ENCODE peak calls at places on chromosome 17, in six cellular contexts. H is heart left ventricle, X is adrenal gland, R is ovary, U is K562, Q is Peyer's patch. O is an unnamed sample. For H3K36me3, the result is how much of the 10 kb centered on the place peaks cover.

GRCh38 chr17:35099929-35100328 is 19.7 kb downstream of the RAD51D start:
- DNase-seq in X (no peak), R (no peak), H (no peak), Q (no peak), U (no peak), O (no peak)

GRCh38 chr17:81391964-81392908 is 3.0 kb upstream of the BAHCC1 start:
- DNase-seq in X (peak), R (peak), Q (peak), H (no peak), U (no peak), O (no peak)

GRCh38 chr17:71631483-71631882 is 489.3 kb upstream of the SOX9 start:
- DNase-seq in Q (no peak), R (no peak), H (no peak), X (no peak), U (no peak), O (no peak)

GRCh38 chr17:37247825-37248224 is 128.0 kb upstream of the C17orf78 start:
- DNase-seq in R (no peak), X (no peak), H (no peak), U (no peak), Q (no peak), O (no peak)

GRCh38 chr17:56830726-56831363 is 2.9 kb downstream of the C17orf67 start:
- DNase-seq in R (no peak), H (no peak), Q (no peak), X (no peak), U (no peak), O (no peak)

GRCh38 chr17:78995022-78995760 is 14.4 kb downstream of the CANT1 start:
- DNase-seq in U (no peak), H (no peak), X (peak), R (peak), Q (peak), O (no peak)

GRCh38 chr17:75514299-75515228 is 773 bp downstream of the CASKIN2 start:
- DNase-seq in H (peak), X (peak), Q (no peak), U (peak), R (peak), O (peak)

GRCh38 chr17:80474933-80475915 is 1.2 kb downstream of the NPTX1 start:
- DNase-seq in U (no peak), X (no peak), Q (no peak), H (no peak), R (no peak), O (no peak)

GRCh38 chr17:21214015-21214776 is at the start of gene TMEM11:
- DNase-seq in H (peak), R (peak), Q (peak), X (peak), U (peak), O (peak)
- TF ChIP-seq POLR2A in H (peak), R (peak), Q (peak), X (peak), U (peak), O (peak)

DNA sequence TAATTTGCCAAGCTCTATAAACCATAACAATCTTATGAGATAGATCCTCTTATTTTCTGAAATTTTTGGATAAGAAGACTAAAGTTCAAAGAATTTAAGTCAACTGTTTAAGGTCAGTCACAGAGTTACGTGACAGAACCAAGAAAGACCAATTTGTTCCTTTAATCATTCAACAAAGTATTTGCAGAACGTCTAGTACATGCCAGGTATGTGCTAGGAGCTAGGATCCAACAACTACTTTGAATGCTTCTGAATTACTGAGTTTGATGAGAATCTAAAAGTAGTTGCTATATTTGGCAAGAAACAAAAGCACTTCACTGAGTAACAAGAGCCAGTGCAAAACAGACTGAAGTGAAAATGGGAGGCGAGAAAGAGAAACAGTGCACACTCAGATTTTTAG is 15.0 kb downstream of the GLOD4 start:
- DNase-seq in R (no peak), U (no peak), Q (no peak), X (no peak), H (no peak), O (no peak)
- H3K36me3 ChIP-seq in R (under half), U (half or more), Q (under half), X (under half), H (under half), O (under half)

DNA sequence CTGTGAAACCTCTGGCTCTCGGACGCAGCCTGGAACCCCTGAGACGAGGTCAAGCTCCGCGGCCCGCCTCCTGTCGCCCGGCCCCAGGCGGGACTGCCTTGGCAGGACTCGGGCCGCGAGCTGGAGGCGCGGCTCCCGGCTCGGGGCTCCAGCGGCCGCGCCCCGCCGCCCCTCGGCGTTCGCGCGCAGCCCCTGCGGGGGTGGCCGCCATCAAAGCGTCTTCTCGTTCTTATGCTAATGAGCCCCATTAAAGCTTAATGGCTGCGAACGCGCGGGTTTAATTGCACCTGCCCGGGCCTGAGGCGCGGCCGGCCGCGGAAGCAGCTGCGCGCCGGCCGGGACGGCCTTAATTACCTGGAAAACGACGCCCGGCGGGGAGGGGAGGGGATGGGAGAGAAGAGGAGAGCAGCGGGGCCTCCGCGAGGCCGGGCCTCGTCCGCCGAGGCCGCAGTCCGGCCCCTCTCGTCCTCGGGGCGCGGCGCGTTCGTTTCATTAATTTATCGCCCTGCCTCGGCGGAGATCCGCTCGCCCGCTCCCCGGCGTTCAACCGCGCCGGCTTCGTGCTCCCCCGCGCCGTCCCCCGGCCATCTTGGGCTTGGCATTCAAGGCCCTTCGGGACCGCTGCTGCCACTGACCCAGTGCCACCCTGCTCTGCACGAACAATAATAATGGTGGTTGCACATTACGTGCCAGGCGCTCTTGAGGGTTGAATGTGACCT is 19.2 kb downstream of the RAI1 start:
- DNase-seq in X (no peak), R (no peak), Q (peak), H (no peak), U (peak), O (no peak)
- H3K4me3 ChIP-seq in X (no peak), R (peak), Q (peak), H (peak), U (no peak), O (peak)

DNA sequence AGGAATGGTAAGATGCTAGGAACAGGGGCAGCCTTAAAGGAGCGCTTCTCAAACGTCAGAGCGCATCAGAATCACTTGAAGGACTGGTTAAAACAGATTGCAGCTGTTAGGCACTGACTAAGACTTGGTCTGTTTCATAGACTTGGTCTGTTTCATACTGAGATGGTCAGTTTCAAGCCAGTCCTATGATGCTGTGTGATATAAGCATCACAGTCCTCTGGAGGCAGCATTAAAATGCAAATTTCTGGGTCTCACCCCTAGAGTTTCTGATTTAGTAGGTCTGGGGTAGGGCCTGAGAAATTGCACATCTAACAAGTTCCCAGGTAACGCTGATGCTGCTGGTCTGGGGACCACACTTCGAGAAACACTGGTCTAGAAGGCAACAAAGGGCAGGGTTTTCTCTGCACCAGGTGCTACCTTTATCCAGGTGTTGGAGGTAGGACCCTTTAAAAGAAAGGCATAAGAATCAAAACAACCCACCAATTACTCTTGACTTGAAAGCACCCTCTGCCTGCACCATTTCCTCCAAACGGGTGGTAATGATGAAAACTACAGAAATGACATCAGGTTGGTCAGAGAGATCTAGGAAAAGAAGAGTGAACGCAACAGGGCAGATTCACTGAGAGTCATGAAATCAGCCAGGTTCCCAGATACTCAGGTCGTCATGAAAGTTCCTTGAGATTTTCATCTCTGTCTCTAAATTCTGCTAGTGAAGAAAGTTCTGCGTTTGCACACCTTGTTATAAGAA is 95.1 kb upstream of the RCVRN start:
- DNase-seq in H (no peak), R (no peak), X (no peak), U (no peak), Q (no peak), O (no peak)
- TF ChIP-seq POLR2A in H (no peak), R (no peak), X (no peak), U (no peak), Q (no peak), O (no peak)

GRCh38 chr17:4035081-4035680 is 70.9 kb upstream of the ATP2A3 start:
- DNase-seq in U (no peak), H (no peak), X (no peak), Q (no peak), R (no peak), O (no peak)

GRCh38 chr17:4033751-4034251 is 69.6 kb upstream of the ATP2A3 start:
- DNase-seq in R (no peak), U (no peak), Q (no peak), X (no peak), H (no peak), O (no peak)

GRCh38 chr17:4032738-4033137 is 68.5 kb upstream of the ATP2A3 start:
- DNase-seq in Q (no peak), X (no peak), R (no peak), U (no peak), H (no peak), O (no peak)

GRCh38 chr17:4040784-4041183 is 76.5 kb upstream of the ATP2A3 start:
- DNase-seq in Q (no peak), R (no peak), X (no peak), U (no peak), H (no peak), O (no peak)

GRCh38 chr17:4038076-4038475 is 73.8 kb upstream of the ATP2A3 start:
- DNase-seq in U (no peak), R (no peak), Q (no peak), H (no peak), X (no peak), O (no peak)
- H3K36me3 ChIP-seq in U (under half), R (under half), Q (under half), H (under half), X (under half), O (under half)

GRCh38 chr17:7014995-7015586 is 2.7 kb downstream of the RNASEK start:
- DNase-seq in R (peak), X (no peak), Q (no peak), H (no peak), U (no peak), O (no peak)
- H3K4me3 ChIP-seq in R (peak), X (peak), Q (peak), H (peak), U (peak), O (peak)

DNA sequence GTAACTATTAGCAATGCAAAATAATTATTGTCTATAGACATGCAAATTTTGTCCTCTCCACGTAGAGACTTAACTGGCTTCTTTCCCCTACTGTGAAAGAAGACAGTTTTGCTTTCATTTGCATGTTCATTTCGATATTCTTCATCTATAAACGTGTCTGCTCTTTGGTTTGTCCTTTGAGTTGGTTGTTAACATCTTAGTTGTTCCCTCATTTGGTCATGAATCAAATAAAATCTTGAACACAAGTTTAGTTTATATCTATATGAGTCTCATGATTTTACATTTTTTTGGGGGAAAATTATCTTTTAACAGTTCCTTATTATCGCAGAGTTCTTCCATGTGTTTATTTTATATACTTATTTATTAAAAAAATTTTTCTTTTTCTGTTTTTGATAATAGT is 214.4 kb downstream of the UTP18 start:
- DNase-seq in Q (no peak), U (no peak), R (no peak), X (no peak), H (no peak), O (no peak)
- TF ChIP-seq POLR2A in Q (no peak), U (no peak), R (no peak), X (no peak), H (no peak), O (no peak)

DNA sequence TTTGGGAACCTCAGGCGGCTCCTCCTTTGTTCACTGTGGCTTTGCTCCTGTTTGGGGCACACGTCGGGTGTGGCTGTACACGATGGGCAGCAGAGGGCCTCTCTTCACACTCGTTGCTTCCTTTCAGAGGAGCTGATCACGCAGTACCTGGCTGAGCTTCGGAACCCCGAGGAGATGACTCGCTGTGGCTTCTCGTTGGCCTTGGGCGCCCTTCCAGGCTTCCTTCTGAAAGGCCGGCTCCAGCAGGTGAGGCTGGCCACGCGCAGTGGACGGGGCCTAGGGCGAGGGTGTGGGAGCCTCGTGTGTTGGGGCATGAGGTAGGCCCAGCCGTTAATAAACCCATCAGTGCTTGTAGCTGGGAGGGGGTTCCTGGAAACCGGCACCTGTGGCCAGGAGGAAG is 85.0 kb upstream of the ZNF750 start:
- DNase-seq in U (no peak), X (no peak), R (no peak), H (peak), Q (no peak), O (no peak)
- H3K36me3 ChIP-seq in U (half or more), X (under half), R (under half), H (under half), Q (under half), O (under half)

GRCh38 chr17:76869878-76870714 is 1.9 kb downstream of the MGAT5B start:
- DNase-seq in H (peak), X (no peak), U (peak), R (no peak), Q (no peak), O (no peak)

GRCh38 chr17:76873856-76874255 is 5.7 kb downstream of the MGAT5B start:
- DNase-seq in X (no peak), R (no peak), H (no peak), Q (no peak), U (no peak), O (no peak)

GRCh38 chr17:76871668-76872067 is 3.5 kb downstream of the MGAT5B start:
- DNase-seq in X (no peak), U (no peak), R (no peak), Q (no peak), H (peak), O (no peak)

GRCh38 chr17:76872874-76873221 is 4.6 kb downstream of the MGAT5B start:
- DNase-seq in Q (no peak), X (no peak), R (no peak), U (no peak), H (no peak), O (no peak)

DNA sequence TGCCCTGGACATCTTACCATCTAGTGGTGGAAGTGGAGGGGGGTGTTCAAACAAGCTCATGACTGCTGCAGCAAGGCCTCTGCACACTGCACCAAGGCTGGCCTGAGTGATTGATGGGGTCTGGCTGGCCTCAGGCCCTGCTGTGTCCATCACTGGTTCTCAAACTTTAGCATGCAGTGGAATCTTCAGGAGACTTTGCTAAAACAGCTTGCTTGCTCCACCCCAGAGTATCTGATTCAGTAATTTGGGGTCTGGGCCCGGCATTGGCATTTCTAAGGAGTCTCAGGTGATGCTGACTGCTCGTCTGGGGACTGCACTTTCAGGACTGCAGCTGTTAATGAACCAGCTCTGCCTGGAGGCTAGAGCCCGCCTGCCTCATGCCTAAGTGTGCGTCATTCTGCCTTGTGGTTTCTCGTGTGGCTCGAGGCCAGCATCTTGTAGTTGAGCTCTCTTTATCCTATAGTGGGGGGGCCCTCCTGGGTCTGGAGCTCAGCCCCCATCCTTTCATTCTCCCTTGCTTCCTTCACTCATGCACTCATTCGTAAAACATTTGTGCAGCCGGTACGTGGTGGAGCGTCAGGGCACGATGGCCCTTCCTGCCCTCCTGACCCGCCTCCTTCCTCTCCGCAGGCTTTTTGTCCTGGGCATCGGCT is 4.1 kb downstream of the MGAT5B start:
- DNase-seq in R (no peak), U (no peak), X (no peak), H (peak), Q (no peak), O (peak)
- H3K4me3 ChIP-seq in R (no peak), U (no peak), X (no peak), H (no peak), Q (no peak), O (no peak)